ENCODE peak calls at places on chromosomes 2 and 18, in eight cellular contexts. B is BE2C, D is adrenal gland, Y is WERI-Rb-1, O is tibial nerve, U is upper lobe of right lung, E is HFF-Myc, M is fibroblast of lung. X is an unnamed sample.

GRCh38 chr2:109447251-109447661 is 166.5 kb downstream of the SEPTIN10 start:
- DNase-seq in B (no peak), D (no peak), Y (peak), O (no peak), U (no peak), E (peak), M (peak), X (peak)

GRCh38 chr2:198499539-198499938 is 695.1 kb downstream of the PLCL1 start:
- DNase-seq in B (no peak), D (no peak), Y (no peak), O (no peak), U (no peak), E (no peak), M (peak), X (peak)

GRCh38 chr18:26175481-26175880 is 41.8 kb downstream of the PSMA8 start:
- DNase-seq in B (no peak), D (no peak), Y (no peak), O (no peak), U (no peak), E (no peak), M (no peak), X (no peak)

GRCh38 chr2:136164377-136164776 is 46.4 kb upstream of the CXCR4 start:
- DNase-seq in B (no peak), D (no peak), Y (no peak), O (no peak), U (no peak), E (no peak), M (no peak), X (no peak)

GRCh38 chr2:191806396-191806795 is 40.5 kb downstream of the CAVIN2 start:
- DNase-seq in B (no peak), D (no peak), Y (no peak), O (no peak), U (no peak), E (no peak), M (peak), X (no peak)

GRCh38 chr2:61433606-61434005 is 37.3 kb downstream of the USP34 start:
- DNase-seq in B (no peak), D (no peak), Y (no peak), O (no peak), U (no peak), E (no peak), M (no peak), X (no peak)

GRCh38 chr18:61697306-61697909 is 195.4 kb downstream of the RNF152 start:
- DNase-seq in B (no peak), D (no peak), Y (no peak), O (no peak), U (no peak), E (no peak), M (no peak), X (no peak)

GRCh38 chr2:133844214-133844892 is 276.1 kb upstream of the NCKAP5 start:
- DNase-seq in B (peak), D (peak), Y (peak), O (no peak), U (peak), E (peak), M (peak), X (peak)

GRCh38 chr18:55500316-55501086 is 87.5 kb downstream of the TCF4 start:
- DNase-seq in B (no peak), D (no peak), Y (no peak), O (no peak), U (no peak), E (no peak), M (peak), X (no peak)

GRCh38 chr18:22335644-22336275 is 82.0 kb downstream of the CTAGE1 start:
- DNase-seq in B (no peak), D (no peak), Y (no peak), O (no peak), U (no peak), E (no peak), M (no peak), X (no peak)
- H3K4me3 ChIP-seq in B (no peak), D (no peak), Y (no peak), O (no peak), U (peak), E (no peak), M (no peak), X (no peak)

DNA sequence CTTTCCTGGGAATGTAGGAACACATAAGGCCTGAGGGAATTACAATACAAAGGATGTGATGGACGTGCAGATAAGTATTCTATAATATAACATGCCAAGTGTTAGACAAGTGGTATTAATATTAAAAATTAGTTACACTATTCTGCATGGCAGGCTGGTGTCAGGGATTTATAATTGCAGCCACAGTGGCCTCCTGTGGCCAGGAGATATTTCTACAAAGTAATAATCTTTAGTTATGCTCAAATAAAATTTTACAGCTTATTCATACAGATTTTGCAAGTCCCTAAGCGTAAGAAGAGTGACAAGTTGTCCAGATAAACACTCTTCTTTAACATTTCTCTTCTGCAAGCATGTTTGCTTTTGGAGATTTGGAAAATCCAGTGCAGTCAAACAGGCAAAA is 90.4 kb upstream of the CBLN2 start:
- DNase-seq in B (no peak), D (no peak), Y (no peak), O (no peak), U (no peak), E (no peak), M (no peak), X (no peak)
- TF ChIP-seq CTCF in B (no peak), D (no peak), Y (no peak), O (no peak), U (no peak), E (no peak), M (no peak), X (no peak)

GRCh38 chr2:207163815-207164747 is 1.7 kb downstream of the KLF7 start:
- DNase-seq in B (peak), D (peak), Y (peak), O (peak), U (peak), E (no peak), M (peak), X (no peak)
- H3K4me3 ChIP-seq in B (peak), D (peak), Y (peak), O (peak), U (peak), E (peak), M (peak), X (peak)

GRCh38 chr18:45282101-45282812 is 333.0 kb upstream of the SLC14A2 start:
- DNase-seq in B (no peak), D (no peak), Y (no peak), O (no peak), U (no peak), E (no peak), M (no peak), X (no peak)

GRCh38 chr18:45285251-45285650 is 330.0 kb upstream of the SLC14A2 start:
- DNase-seq in B (no peak), D (no peak), Y (no peak), O (no peak), U (no peak), E (no peak), M (no peak), X (no peak)

GRCh38 chr18:45287531-45287930 is 327.7 kb upstream of the SLC14A2 start:
- DNase-seq in B (no peak), D (no peak), Y (no peak), O (no peak), U (no peak), E (no peak), M (no peak), X (no peak)

GRCh38 chr18:45280486-45281263 is 334.6 kb upstream of the SLC14A2 start:
- DNase-seq in B (no peak), D (no peak), Y (no peak), O (no peak), U (no peak), E (no peak), M (no peak), X (no peak)

GRCh38 chr18:45284174-45284573 is 331.1 kb upstream of the SLC14A2 start:
- DNase-seq in B (no peak), D (no peak), Y (no peak), O (no peak), U (no peak), E (no peak), M (no peak), X (peak)
- TF ChIP-seq CTCF in B (no peak), D (no peak), Y (peak), O (no peak), U (no peak), E (no peak), M (no peak), X (peak)

GRCh38 chr18:78612318-78612717 is 367.3 kb upstream of the SALL3 start:
- DNase-seq in B (no peak), D (no peak), Y (peak), O (no peak), U (no peak), E (no peak), M (no peak), X (peak)
- H3K4me3 ChIP-seq in B (no peak), D (no peak), Y (no peak), O (no peak), U (no peak), E (no peak), M (no peak), X (no peak)

GRCh38 chr2:21165350-21165749 is 41.6 kb downstream of the TDRD15 start:
- DNase-seq in B (no peak), D (no peak), Y (no peak), O (no peak), U (no peak), E (no peak), M (peak), X (no peak)
- TF ChIP-seq CTCF in B (peak), D (no peak), Y (no peak), O (no peak), U (peak), E (no peak), M (peak), X (peak)

X was measured in endodermal cell.